ENCODE peak calls at places on chromosome 9, in eight cellular contexts. A, V, S, M, X, E, U and D are unnamed samples.

GRCh38 chr9:106772523-106773290 is 90.3 kb upstream of the ZNF462 start:
- DNase-seq in A (peak), V (no peak), S (no peak), M (no peak), X (no peak), E (no peak), U (no peak), D (no peak)

GRCh38 chr9:137412431-137412830 is 10.5 kb downstream of the EXD3 start:
- DNase-seq in A (peak), V (no peak), S (no peak), M (peak), X (no peak), E (no peak), U (no peak), D (no peak)

GRCh38 chr9:36317766-36318165 is 59.5 kb upstream of the GNE start:
- DNase-seq in A (no peak), V (no peak), S (peak), M (no peak), X (no peak), E (peak), U (no peak), D (peak)

GRCh38 chr9:137589441-137590122 is 730 bp downstream of the ZMYND19 start:
- DNase-seq in A (no peak), V (no peak), S (no peak), M (no peak), X (peak), E (no peak), U (no peak), D (peak)

GRCh38 chr9:81690251-81690851 is 1.0 kb upstream of the TLE1 start:
- DNase-seq in A (no peak), V (no peak), S (peak), M (peak), X (no peak), E (peak), U (no peak), D (peak)

GRCh38 chr9:108473209-108474112 is 382.3 kb downstream of the ACTL7B start:
- DNase-seq in A (peak), V (no peak), S (no peak), M (peak), X (no peak), E (peak), U (no peak), D (peak)

GRCh38 chr9:17810728-17811634 is 232.1 kb downstream of the SH3GL2 start:
- DNase-seq in A (peak), V (peak), S (peak), M (peak), X (peak), E (peak), U (peak), D (peak)

GRCh38 chr9:34684145-34684544 is 6.9 kb downstream of the CCL19 start:
- DNase-seq in A (no peak), V (peak), S (no peak), M (no peak), X (no peak), E (no peak), U (no peak), D (no peak)

GRCh38 chr9:73270967-73271722 is 119.5 kb downstream of the ANXA1 start:
- DNase-seq in A (peak), V (no peak), S (no peak), M (peak), X (no peak), E (no peak), U (no peak), D (peak)

GRCh38 chr9:94018628-94019027 is 63.5 kb upstream of the BARX1 start:
- DNase-seq in A (peak), V (no peak), S (no peak), M (peak), X (peak), E (no peak), U (no peak), D (no peak)

GRCh38 chr9:131503626-131504465 is 1.1 kb downstream of the POMT1 start:
- DNase-seq in A (peak), V (peak), S (peak), M (peak), X (peak), E (peak), U (no peak), D (peak)

GRCh38 chr9:92988215-92988731 is 41.0 kb downstream of the FGD3 start:
- DNase-seq in A (no peak), V (no peak), S (no peak), M (no peak), X (no peak), E (no peak), U (no peak), D (peak)

GRCh38 chr9:106755727-106756126 is 107.2 kb upstream of the ZNF462 start:
- DNase-seq in A (no peak), V (no peak), S (peak), M (no peak), X (no peak), E (no peak), U (no peak), D (no peak)

GRCh38 chr9:113578877-113579269 is 115.3 kb downstream of the RGS3 start:
- DNase-seq in A (peak), V (peak), S (peak), M (peak), X (no peak), E (peak), U (no peak), D (peak)

GRCh38 chr9:121753802-121754654 is 102.6 kb downstream of the DAB2IP start:
- DNase-seq in A (no peak), V (no peak), S (no peak), M (no peak), X (no peak), E (no peak), U (no peak), D (no peak)

GRCh38 chr9:84779892-84780291 is 110.4 kb downstream of the NTRK2 start:
- DNase-seq in A (no peak), V (no peak), S (no peak), M (no peak), X (no peak), E (no peak), U (no peak), D (no peak)

GRCh38 chr9:133950206-133950915 is 41.8 kb downstream of the VAV2 start:
- DNase-seq in A (peak), V (no peak), S (no peak), M (peak), X (no peak), E (no peak), U (no peak), D (no peak)

GRCh38 chr9:125468646-125469045 is 207.0 kb downstream of the GAPVD1 start:
- DNase-seq in A (no peak), V (no peak), S (no peak), M (no peak), X (no peak), E (no peak), U (no peak), D (no peak)

GRCh38 chr9:19517202-19517942 is 108.6 kb downstream of the ACER2 start:
- DNase-seq in A (no peak), V (no peak), S (no peak), M (no peak), X (peak), E (no peak), U (no peak), D (no peak)

GRCh38 chr9:82332018-82332773 is 343.6 kb downstream of the SPATA31D1 start:
- DNase-seq in A (peak), V (no peak), S (no peak), M (peak), X (no peak), E (no peak), U (no peak), D (peak)

GRCh38 chr9:34383904-34384303 is 7.2 kb upstream of the MYORG start:
- DNase-seq in A (no peak), V (no peak), S (no peak), M (no peak), X (no peak), E (no peak), U (no peak), D (no peak)

GRCh38 chr9:70563437-70564204 is 149.2 kb upstream of the KLF9 start:
- DNase-seq in A (peak), V (peak), S (no peak), M (peak), X (no peak), E (peak), U (no peak), D (no peak)

GRCh38 chr9:35682083-35682482 is 7.6 kb downstream of the TPM2 start:
- DNase-seq in A (no peak), V (no peak), S (no peak), M (no peak), X (no peak), E (no peak), U (no peak), D (no peak)